ENCODE peak calls at places on chromosomes 7 and 10, in eight cellular contexts. D, O, W, T, H, X, G and R are unnamed samples.

GRCh38 chr10:97081621-97082235 is 104.0 kb downstream of the SLIT1 start:
- DNase-seq in G (peak; percentile 72), X (peak; percentile 70), O (peak; percentile 81), D (peak; percentile 91), W (no peak), T (peak; percentile 61), H (no peak), R (peak; percentile 86)

GRCh38 chr10:116113721-116114501 is 159.1 kb downstream of the GFRA1 start:
- DNase-seq in H (peak; percentile 39), G (peak; percentile 98), D (no peak), W (no peak), T (no peak), O (peak; percentile 15), X (no peak), R (peak; percentile 97)

GRCh38 chr10:739403-739802 is 49.9 kb upstream of the DIP2C start:
- DNase-seq in H (no peak), D (no peak), W (no peak), T (no peak), X (no peak), G (no peak), O (no peak), R (no peak)

GRCh38 chr7:2018786-2019692 is 213.7 kb downstream of the MAD1L1 start:
- DNase-seq in O (no peak), W (peak; percentile 72), H (no peak), G (peak; percentile 95), D (no peak), X (no peak), T (peak; percentile 30), R (peak; percentile 100)

GRCh38 chr7:131630427-131630826 is 74.0 kb upstream of the PODXL start:
- DNase-seq in X (no peak), O (no peak), G (peak; percentile 49), H (no peak), D (no peak), W (no peak), T (no peak), R (no peak)

GRCh38 chr10:78932861-78933260 is 135.9 kb upstream of the ZMIZ1 start:
- DNase-seq in W (no peak), X (no peak), H (no peak), O (no peak), D (no peak), G (no peak), T (no peak), R (no peak)

GRCh38 chr10:127036987-127037386 is 131.8 kb downstream of the DOCK1 start:
- DNase-seq in W (no peak), X (no peak), G (no peak), O (no peak), D (no peak), H (no peak), T (no peak), R (peak; percentile 26)

GRCh38 chr10:46035923-46036849 is 5.8 kb upstream of the NCOA4 start:
- DNase-seq in H (no peak), D (no peak), T (no peak), W (no peak), X (no peak), O (no peak), G (no peak), R (peak; percentile 21)

GRCh38 chr10:4885142-4885541 is 59.1 kb downstream of the AKR1E2 start:
- DNase-seq in H (no peak), T (no peak), W (no peak), O (no peak), G (no peak), D (no peak), X (no peak), R (no peak)

GRCh38 chr10:117137031-117137910 is 799 bp downstream of the VAX1 start:
- DNase-seq in H (no peak), D (peak; percentile 83), O (peak; percentile 63), G (peak; percentile 51), W (no peak), X (no peak), T (peak; percentile 51), R (peak; percentile 93)

GRCh38 chr10:130021373-130021950 is 57.4 kb upstream of the EBF3 start:
- DNase-seq in X (no peak), W (no peak), H (peak; percentile 63), D (no peak), G (peak; percentile 98), T (peak; percentile 50), O (peak; percentile 9), R (peak; percentile 97)

GRCh38 chr10:267705-268104 is 132.4 kb downstream of the ZMYND11 start:
- DNase-seq in H (no peak), O (no peak), G (no peak), T (no peak), X (no peak), W (no peak), D (no peak), R (no peak)

GRCh38 chr7:158140538-158141220 is 446.9 kb downstream of the PTPRN2 start:
- DNase-seq in W (no peak), X (no peak), D (no peak), O (no peak), T (no peak), G (no peak), H (no peak), R (peak; percentile 80)

GRCh38 chr7:78221961-78222751 is 423.6 kb downstream of the PHTF2 start:
- DNase-seq in D (no peak), T (no peak), W (no peak), X (no peak), G (peak; percentile 60), H (no peak), O (no peak), R (peak; percentile 37)

GRCh38 chr10:70759769-70760168 is 25.4 kb downstream of the TBATA start:
- DNase-seq in T (no peak), X (no peak), W (peak; percentile 46), H (no peak), O (no peak), G (no peak), D (no peak), R (peak; percentile 56)

GRCh38 chr7:19522486-19522885 is 186.4 kb downstream of the POLR1F start:
- DNase-seq in H (peak; percentile 32), O (no peak), G (peak; percentile 85), X (no peak), W (no peak), T (peak; percentile 74), D (no peak), R (peak; percentile 35)

GRCh38 chr10:78299861-78300453 is 266.3 kb downstream of the RPS24 start:
- DNase-seq in X (no peak), D (no peak), H (no peak), W (peak; percentile 66), O (peak; percentile 15), T (no peak), G (peak; percentile 21), R (no peak)

GRCh38 chr7:109407756-109408155 is 838.1 kb downstream of the DNAJB9 start:
- DNase-seq in T (no peak), H (no peak), W (no peak), X (no peak), G (no peak), D (no peak), O (no peak), R (no peak)

GRCh38 chr7:140312141-140312846 is 86.0 kb downstream of the SLC37A3 start:
- DNase-seq in H (no peak), G (no peak), T (no peak), W (no peak), X (no peak), D (no peak), O (no peak), R (no peak)

GRCh38 chr7:50405246-50405645 is 44.9 kb downstream of the FIGNL1 start:
- DNase-seq in O (no peak), X (no peak), T (no peak), H (no peak), W (no peak), D (no peak), G (no peak), R (no peak)

GRCh38 chr7:50404392-50404791 is 45.8 kb downstream of the FIGNL1 start:
- DNase-seq in X (no peak), G (no peak), O (no peak), W (no peak), H (no peak), D (no peak), T (no peak), R (no peak)

GRCh38 chr7:50409856-50410468 is 40.2 kb downstream of the FIGNL1 start:
- DNase-seq in X (no peak), W (no peak), T (no peak), G (no peak), O (no peak), D (no peak), H (no peak), R (no peak)

GRCh38 chr7:50411333-50412028 is 38.7 kb downstream of the FIGNL1 start:
- DNase-seq in G (no peak), O (no peak), X (no peak), D (no peak), W (no peak), H (no peak), T (no peak), R (no peak)

GRCh38 chr7:50406935-50407334 is 43.2 kb downstream of the FIGNL1 start:
- DNase-seq in T (no peak), X (no peak), H (no peak), O (no peak), W (no peak), D (no peak), G (no peak), R (no peak)
- H3K27ac ChIP-seq in T (no peak overlapping the region), X (no peak overlapping the region), H (no peak overlapping the region), O (no peak overlapping the region), W (no peak overlapping the region), D (no peak overlapping the region), G (no peak overlapping the region), R (no peak overlapping the region)

GRCh38 chr7:55132890-55133551 is 114.2 kb downstream of the EGFR start:
- DNase-seq in O (no peak), G (peak; percentile 99), T (peak; percentile 98), D (no peak), W (no peak), H (peak; percentile 100), X (no peak), R (peak; percentile 95)
- H3K27ac ChIP-seq in O (no peak overlapping the region), G (peak overlapping the region; percentile 99), T (peak overlapping the region; percentile 99), D (no peak overlapping the region), W (peak overlapping the region; percentile 71), H (peak overlapping the region; percentile 95), X (no peak overlapping the region), R (peak overlapping the region; percentile 99)

DNA sequence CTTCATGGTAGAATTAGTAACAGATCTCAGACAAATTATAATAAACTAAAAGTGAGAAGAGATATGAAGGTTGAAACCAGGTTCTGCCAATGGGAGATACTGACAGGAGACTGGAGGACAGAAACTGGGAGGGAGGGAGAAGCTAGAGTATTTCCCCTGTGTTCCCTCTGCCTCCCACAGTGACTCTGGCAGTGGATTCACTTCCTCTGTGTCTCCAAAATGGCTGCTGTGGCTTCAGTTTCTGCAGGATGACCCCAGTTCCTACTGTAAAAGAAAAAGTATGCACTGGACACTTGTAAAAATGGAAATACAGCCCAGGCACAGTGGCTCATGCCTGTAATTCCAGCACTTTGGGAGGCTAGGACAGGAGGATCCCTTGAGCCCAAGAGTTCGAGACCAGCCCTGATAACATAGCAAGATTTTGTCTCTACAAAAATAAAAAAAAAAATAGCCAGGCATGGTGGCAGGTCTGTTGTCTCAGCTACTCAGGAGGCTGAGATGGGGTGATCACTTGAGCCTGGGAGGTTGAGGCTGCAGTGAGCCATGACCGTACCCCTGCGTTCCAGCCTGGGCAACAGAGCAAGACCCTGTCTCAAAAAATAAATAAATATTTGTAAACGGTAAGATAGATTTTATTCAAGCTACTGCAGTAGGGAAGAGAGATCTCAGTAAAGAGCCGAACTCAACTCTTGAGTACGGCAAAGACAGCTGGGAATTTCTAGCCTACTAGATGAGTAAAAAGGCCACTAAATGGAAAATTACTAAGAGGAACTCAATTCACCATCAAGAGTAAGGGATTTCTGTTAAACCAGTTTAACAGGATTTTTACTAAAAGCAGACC is 156.6 kb upstream of the TRIM24 start:
- DNase-seq in X (no peak), D (no peak), G (no peak), O (no peak), H (no peak), W (no peak), T (peak; percentile 84), R (no peak)
- H3K27ac ChIP-seq in X (no peak overlapping the region), D (no peak overlapping the region), G (no peak overlapping the region), O (no peak overlapping the region), H (no peak overlapping the region), W (no peak overlapping the region), T (no peak overlapping the region), R (no peak overlapping the region)

GRCh38 chr10:72612203-72612826 is 13.6 kb downstream of the MICU1 start:
- DNase-seq in W (no peak), D (no peak), O (no peak), G (peak; percentile 17), H (no peak), T (peak; percentile 4), X (no peak), R (no peak)
- H3K27ac ChIP-seq in W (no peak overlapping the region), D (no peak overlapping the region), O (no peak overlapping the region), G (no peak overlapping the region), H (no peak overlapping the region), T (no peak overlapping the region), X (no peak overlapping the region), R (no peak overlapping the region)